ENCODE peak calls at places on chromosomes 16 and 17, in six cellular contexts. M is stimulated activated CD8-positive, alpha-beta memory T cell treated with anti-CD3 and anti-CD28 coated beads, Interleukin-4, amount 100 ng/mL, for 1 hour; F is stimulated activated CD4-positive, alpha-beta T cell treated with anti-CD3 and anti-CD28 coated beads, Interleukin-15, amount 100 ng/mL, for 24 hours; G is tibial artery; K is gastrocnemius medialis; Z is head of caudate nucleus. R is an unnamed sample.

GRCh38 chr17:50026046-50026675 is 29.7 kb upstream of the ITGA3 start:
- DNase-seq in F (no peak), K (no peak), M (no peak), Z (no peak), G (no peak), R (no peak)

GRCh38 chr17:19370493-19370960 is 7.8 kb upstream of the MAPK7 start:
- DNase-seq in M (no peak), Z (no peak), K (no peak), G (no peak), F (no peak), R (no peak)

GRCh38 chr16:72924487-72924886 is 123.4 kb downstream of the ZFHX3 start:
- DNase-seq in M (no peak), G (no peak), Z (no peak), K (no peak), F (no peak), R (no peak)

GRCh38 chr17:61208301-61209098 is 191.1 kb upstream of the TBX2 start:
- DNase-seq in G (no peak), Z (no peak), M (no peak), F (no peak), K (no peak), R (peak; percentile 71)

GRCh38 chr17:77666881-77667395 is 291.6 kb upstream of the TNRC6C start:
- DNase-seq in F (peak; percentile 66), M (peak; percentile 25), Z (no peak), K (no peak), G (no peak), R (no peak)

GRCh38 chr16:50395763-50396710 is 27.2 kb upstream of the BRD7 start:
- DNase-seq in M (no peak), G (no peak), F (peak; percentile 14), K (no peak), Z (no peak), R (no peak)

GRCh38 chr16:28012031-28012445 is 51.5 kb downstream of the GSG1L start:
- DNase-seq in Z (no peak), K (no peak), M (no peak), G (no peak), F (no peak), R (no peak)

GRCh38 chr17:16027708-16028584 is 28.3 kb downstream of the TTC19 start:
- DNase-seq in F (peak; percentile 74), K (peak; percentile 41), Z (no peak), G (no peak), M (no peak), R (no peak)

GRCh38 chr17:36945959-36946725 is 2.6 kb upstream of the AATF start:
- DNase-seq in F (no peak), M (no peak), K (no peak), G (no peak), Z (no peak), R (no peak)

R was measured in NCI-H345.